ENCODE peak calls at places on chromosomes 13 and 19, in seven cellular contexts. One of them, this sample, is unnamed.

GRCh38 chr13:44967656-44968451 is 21.4 kb downstream of the NUFIP1 start:
- DNase-seq in HFF-Myc: no peak
- DNase-seq in coronary artery: no peak
- DNase-seq in tibial artery: no peak
- DNase-seq in foreskin fibroblast: peak; percentile 39
- DNase-seq in kidney epithelial cell: no peak
- DNase-seq in small intestine: peak; percentile 67
- DNase-seq in this sample: peak; percentile 18

GRCh38 chr13:21657538-21657937 is 13.3 kb upstream of the FGF9 start:
- DNase-seq in HFF-Myc: no peak
- DNase-seq in coronary artery: no peak
- DNase-seq in tibial artery: no peak
- DNase-seq in foreskin fibroblast: peak; percentile 35
- DNase-seq in kidney epithelial cell: peak; percentile 48
- DNase-seq in small intestine: peak; percentile 26
- DNase-seq in this sample: no peak

GRCh38 chr13:48302920-48303330 is 626 bp upstream of the RB1 start:
- DNase-seq in HFF-Myc: no peak
- DNase-seq in coronary artery: no peak
- DNase-seq in tibial artery: no peak
- DNase-seq in foreskin fibroblast: no peak
- DNase-seq in kidney epithelial cell: peak; percentile 14
- DNase-seq in small intestine: no peak
- DNase-seq in this sample: peak; percentile 8

GRCh38 chr13:20993211-20993610 is 68.2 kb downstream of the LATS2 start:
- DNase-seq in HFF-Myc: no peak
- DNase-seq in coronary artery: peak; percentile 43
- DNase-seq in tibial artery: no peak
- DNase-seq in foreskin fibroblast: no peak
- DNase-seq in kidney epithelial cell: no peak
- DNase-seq in small intestine: no peak
- DNase-seq in this sample: no peak

GRCh38 chr19:17671906-17672305 is 16.2 kb downstream of the UNC13A start:
- DNase-seq in HFF-Myc: no peak
- DNase-seq in coronary artery: no peak
- DNase-seq in tibial artery: no peak
- DNase-seq in foreskin fibroblast: peak; percentile 66
- DNase-seq in kidney epithelial cell: no peak
- DNase-seq in small intestine: peak; percentile 16
- DNase-seq in this sample: no peak

GRCh38 chr19:28843771-28844492 is 369.0 kb downstream of the UQCRFS1 start:
- DNase-seq in HFF-Myc: no peak
- DNase-seq in coronary artery: no peak
- DNase-seq in tibial artery: no peak
- DNase-seq in foreskin fibroblast: no peak
- DNase-seq in kidney epithelial cell: no peak
- DNase-seq in small intestine: no peak
- DNase-seq in this sample: no peak

GRCh38 chr13:42214445-42214844 is 57.5 kb upstream of the AKAP11 start:
- DNase-seq in HFF-Myc: no peak
- DNase-seq in coronary artery: no peak
- DNase-seq in tibial artery: no peak
- DNase-seq in foreskin fibroblast: no peak
- DNase-seq in kidney epithelial cell: no peak
- DNase-seq in small intestine: no peak
- DNase-seq in this sample: no peak

GRCh38 chr19:29492761-29493160 is 33.0 kb upstream of the VSTM2B start:
- DNase-seq in HFF-Myc: no peak
- DNase-seq in coronary artery: no peak
- DNase-seq in tibial artery: no peak
- DNase-seq in foreskin fibroblast: no peak
- DNase-seq in kidney epithelial cell: no peak
- DNase-seq in small intestine: no peak
- DNase-seq in this sample: no peak

GRCh38 chr13:113179374-113180230 is 21.2 kb downstream of the PROZ start:
- DNase-seq in HFF-Myc: no peak
- DNase-seq in coronary artery: no peak
- DNase-seq in tibial artery: no peak
- DNase-seq in foreskin fibroblast: no peak
- DNase-seq in kidney epithelial cell: no peak
- DNase-seq in small intestine: no peak
- DNase-seq in this sample: peak; percentile 54

GRCh38 chr19:14475251-14476073 is at the start of gene PTGER1:
- DNase-seq in HFF-Myc: no peak
- DNase-seq in coronary artery: no peak
- DNase-seq in tibial artery: no peak
- DNase-seq in foreskin fibroblast: peak; percentile 75
- DNase-seq in kidney epithelial cell: no peak
- DNase-seq in small intestine: no peak
- DNase-seq in this sample: no peak

GRCh38 chr13:29859971-29860370 is 9.6 kb upstream of the UBL3 start:
- DNase-seq in HFF-Myc: no peak
- DNase-seq in coronary artery: no peak
- DNase-seq in tibial artery: no peak
- DNase-seq in foreskin fibroblast: peak; percentile 86
- DNase-seq in kidney epithelial cell: no peak
- DNase-seq in small intestine: no peak
- DNase-seq in this sample: no peak

GRCh38 chr13:71602327-71602726 is 264.7 kb downstream of the DACH1 start:
- DNase-seq in HFF-Myc: no peak
- DNase-seq in coronary artery: no peak
- DNase-seq in tibial artery: no peak
- DNase-seq in foreskin fibroblast: no peak
- DNase-seq in kidney epithelial cell: no peak
- DNase-seq in small intestine: no peak
- DNase-seq in this sample: no peak

GRCh38 chr19:3455393-3455955 is 24.9 kb downstream of the SMIM24 start:
- DNase-seq in HFF-Myc: no peak
- DNase-seq in coronary artery: no peak
- DNase-seq in tibial artery: no peak
- DNase-seq in foreskin fibroblast: no peak
- DNase-seq in kidney epithelial cell: no peak
- DNase-seq in small intestine: no peak
- DNase-seq in this sample: no peak

GRCh38 chr19:58569191-58569942 is 3.8 kb downstream of the MZF1 start:
- DNase-seq in HFF-Myc: no peak
- DNase-seq in coronary artery: no peak
- DNase-seq in tibial artery: peak; percentile 39
- DNase-seq in foreskin fibroblast: no peak
- DNase-seq in kidney epithelial cell: no peak
- DNase-seq in small intestine: no peak
- DNase-seq in this sample: no peak

GRCh38 chr13:75544681-75545333 is 4.8 kb upstream of the UCHL3 start:
- DNase-seq in HFF-Myc: no peak
- DNase-seq in coronary artery: no peak
- DNase-seq in tibial artery: no peak
- DNase-seq in foreskin fibroblast: peak; percentile 90
- DNase-seq in kidney epithelial cell: no peak
- DNase-seq in small intestine: no peak
- DNase-seq in this sample: no peak

GRCh38 chr13:110597041-110597689 is 18.2 kb upstream of the NAXD start:
- DNase-seq in HFF-Myc: no peak
- DNase-seq in coronary artery: no peak
- DNase-seq in tibial artery: no peak
- DNase-seq in foreskin fibroblast: no peak
- DNase-seq in kidney epithelial cell: no peak
- DNase-seq in small intestine: no peak
- DNase-seq in this sample: no peak

DNA sequence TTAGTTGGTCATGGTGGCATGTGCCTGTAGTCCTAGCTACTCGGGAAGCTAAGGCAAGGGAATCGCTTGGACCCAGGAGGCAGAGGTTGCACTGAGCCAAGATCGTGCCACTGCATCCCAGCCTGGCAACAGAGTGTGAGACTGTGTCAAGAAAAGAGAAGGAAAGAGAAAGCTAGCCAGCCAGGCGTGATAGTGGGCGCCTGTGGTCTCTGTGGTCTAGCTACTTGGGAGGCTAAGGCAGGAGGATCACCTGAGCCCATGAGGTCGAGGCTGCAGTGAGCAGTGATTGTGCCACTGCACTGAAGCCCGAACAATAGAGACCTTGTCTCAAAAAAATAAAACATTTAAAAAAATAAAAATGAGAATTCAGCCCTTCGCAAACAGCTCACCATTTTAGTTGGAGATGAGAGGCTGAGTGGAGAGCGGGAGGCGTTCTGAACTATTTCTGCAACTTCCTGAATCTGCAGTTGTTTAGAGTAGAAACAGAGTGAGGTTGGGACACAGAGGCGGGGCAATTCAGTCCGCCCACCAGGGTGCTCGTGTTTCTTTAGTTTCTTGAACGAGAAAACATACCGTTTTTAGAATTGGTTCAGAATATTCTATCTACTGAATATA is 33.2 kb downstream of the TIMM13 start:
- DNase-seq in HFF-Myc: no peak
- DNase-seq in coronary artery: no peak
- DNase-seq in tibial artery: no peak
- DNase-seq in foreskin fibroblast: no peak
- DNase-seq in kidney epithelial cell: no peak
- DNase-seq in small intestine: peak; percentile 33
- DNase-seq in this sample: no peak
- H3K4me3 ChIP-seq in HFF-Myc: no peak overlapping the region
- H3K4me3 ChIP-seq in coronary artery: peak overlapping the region; percentile 54
- H3K4me3 ChIP-seq in tibial artery: peak overlapping the region; percentile 18
- H3K4me3 ChIP-seq in foreskin fibroblast: no peak overlapping the region
- H3K4me3 ChIP-seq in kidney epithelial cell: no peak overlapping the region
- H3K4me3 ChIP-seq in small intestine: no peak overlapping the region
- H3K4me3 ChIP-seq in this sample: no peak overlapping the region

DNA sequence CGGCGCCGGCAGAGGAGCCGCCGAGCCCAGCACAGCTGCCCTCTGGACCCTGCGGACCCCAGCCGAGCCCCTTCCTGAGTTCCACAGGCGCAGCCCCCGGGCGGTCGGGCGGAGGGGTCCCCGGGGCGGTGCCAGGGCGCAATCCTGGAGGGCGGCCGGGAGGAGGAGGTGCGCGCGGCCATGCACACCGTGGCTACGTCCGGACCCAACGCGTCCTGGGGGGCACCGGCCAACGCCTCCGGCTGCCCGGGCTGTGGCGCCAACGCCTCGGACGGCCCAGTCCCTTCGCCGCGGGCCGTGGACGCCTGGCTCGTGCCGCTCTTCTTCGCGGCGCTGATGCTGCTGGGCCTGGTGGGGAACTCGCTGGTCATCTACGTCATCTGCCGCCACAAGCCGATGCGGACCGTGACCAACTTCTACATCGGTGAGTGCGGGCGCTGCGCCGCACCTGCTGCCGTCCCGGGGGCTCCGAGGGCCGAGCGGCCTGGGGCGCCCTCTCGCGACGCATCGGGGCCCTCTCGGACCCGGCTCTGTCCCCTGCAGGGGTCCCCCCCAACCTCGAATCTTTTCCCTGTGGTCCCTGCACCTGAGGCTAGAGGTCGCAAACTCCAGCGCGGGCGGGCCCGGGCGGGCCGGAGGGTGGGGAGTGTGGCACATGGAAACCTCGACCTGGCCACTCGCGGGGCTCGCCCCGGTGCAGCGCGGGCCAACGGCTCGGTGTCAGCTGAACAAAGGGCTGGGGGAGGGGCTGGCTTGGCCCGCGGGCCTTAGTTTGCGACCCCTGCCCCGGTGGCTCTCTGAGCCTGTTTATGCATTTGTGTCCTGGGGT is at the start of gene KISS1R:
- DNase-seq in HFF-Myc: no peak
- DNase-seq in coronary artery: no peak
- DNase-seq in tibial artery: no peak
- DNase-seq in foreskin fibroblast: peak; percentile 47
- DNase-seq in kidney epithelial cell: no peak
- DNase-seq in small intestine: no peak
- DNase-seq in this sample: no peak
- H3K4me3 ChIP-seq in HFF-Myc: peak within 1 kb of the TSS; percentile 3
- H3K4me3 ChIP-seq in coronary artery: peak within 1 kb of the TSS; percentile 67
- H3K4me3 ChIP-seq in tibial artery: peak within 1 kb of the TSS; percentile 27
- H3K4me3 ChIP-seq in foreskin fibroblast: no peak within 1 kb of the TSS
- H3K4me3 ChIP-seq in kidney epithelial cell: peak within 1 kb of the TSS; percentile 22
- H3K4me3 ChIP-seq in small intestine: peak within 1 kb of the TSS; percentile 45
- H3K4me3 ChIP-seq in this sample: no peak within 1 kb of the TSS

DNA sequence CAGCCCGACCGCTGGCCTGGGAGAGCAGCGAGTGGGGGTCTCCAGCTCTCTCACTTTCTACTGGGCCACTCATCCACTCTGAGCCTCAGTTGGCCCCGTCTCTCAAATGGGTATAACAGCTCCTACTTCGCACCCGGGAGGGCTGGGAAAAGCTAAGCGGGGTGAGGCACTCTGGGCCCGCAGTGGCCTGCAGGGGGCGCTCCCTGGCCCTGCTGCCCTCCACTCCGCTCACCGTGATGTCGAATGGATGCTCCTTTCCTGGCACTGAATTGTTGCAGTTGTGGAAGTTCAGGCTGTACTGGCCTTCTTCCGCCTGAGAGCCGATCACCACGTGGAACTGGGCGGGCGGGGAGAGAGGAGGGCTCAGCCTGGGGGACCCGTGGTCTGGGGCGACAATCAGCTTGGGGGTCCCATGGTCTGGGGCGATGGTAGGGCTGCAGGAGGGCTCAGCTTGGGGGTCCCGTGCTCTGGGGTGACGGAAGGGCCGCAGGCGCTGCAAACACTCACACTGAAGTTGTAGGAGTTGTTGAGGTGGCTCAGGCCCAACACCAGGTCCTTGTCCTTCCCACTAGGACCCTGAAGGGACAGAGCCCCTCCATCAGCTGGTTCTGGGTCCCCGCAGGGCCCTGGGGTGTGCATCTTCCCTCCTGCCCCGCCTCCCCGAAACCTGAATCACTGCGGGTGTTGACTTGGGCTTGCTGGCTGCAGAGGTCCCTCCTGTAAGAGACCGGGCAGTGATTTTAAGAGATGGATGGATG is 3.9 kb downstream of the GPR108 start:
- DNase-seq in HFF-Myc: no peak
- DNase-seq in coronary artery: no peak
- DNase-seq in tibial artery: no peak
- DNase-seq in foreskin fibroblast: no peak
- DNase-seq in kidney epithelial cell: no peak
- DNase-seq in small intestine: no peak
- DNase-seq in this sample: no peak
- H3K4me3 ChIP-seq in HFF-Myc: no peak overlapping the region
- H3K4me3 ChIP-seq in coronary artery: no peak overlapping the region
- H3K4me3 ChIP-seq in tibial artery: no peak overlapping the region
- H3K4me3 ChIP-seq in foreskin fibroblast: no peak overlapping the region
- H3K4me3 ChIP-seq in kidney epithelial cell: no peak overlapping the region
- H3K4me3 ChIP-seq in small intestine: no peak overlapping the region
- H3K4me3 ChIP-seq in this sample: no peak overlapping the region

DNA sequence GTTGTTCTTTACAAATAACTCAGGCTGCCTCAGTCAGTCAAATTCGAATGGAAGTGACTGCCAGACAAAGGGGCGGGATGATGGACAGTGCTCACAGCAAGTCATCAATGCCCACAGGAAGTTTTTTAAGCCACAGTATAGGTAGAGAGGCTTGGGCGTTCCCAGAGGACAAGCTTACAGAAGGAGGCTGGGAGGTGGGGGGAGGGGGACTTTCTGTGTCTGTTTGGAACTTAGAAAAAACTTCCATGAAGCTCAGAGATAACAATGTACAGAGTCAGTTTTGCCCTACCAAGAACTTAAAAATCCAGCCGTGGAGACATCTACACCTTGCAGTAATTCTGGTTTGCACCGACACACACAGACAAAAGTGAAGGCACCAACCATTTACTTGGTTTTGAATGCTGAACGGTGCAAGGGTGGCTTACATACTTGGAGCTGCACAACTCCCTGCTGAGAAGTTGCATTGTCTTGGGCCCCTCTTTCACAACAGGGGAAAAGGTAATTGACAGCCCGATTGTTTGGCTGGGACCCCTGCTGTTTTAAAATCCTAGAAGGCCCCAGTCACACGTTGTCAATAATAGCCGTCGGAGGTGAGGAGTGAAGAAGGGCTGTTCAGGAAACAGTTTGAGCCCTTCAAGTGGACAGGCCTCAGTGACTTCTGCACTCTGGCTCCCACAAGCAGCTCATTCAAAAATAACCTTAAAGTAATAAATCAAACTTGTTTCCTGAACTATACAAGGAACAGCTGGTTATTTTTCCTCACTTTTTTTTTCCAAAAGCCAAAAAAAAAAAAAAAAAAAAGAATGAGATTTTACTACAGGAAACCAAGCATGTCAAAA is 18.8 kb upstream of the SPRY2 start:
- DNase-seq in HFF-Myc: no peak
- DNase-seq in coronary artery: no peak
- DNase-seq in tibial artery: no peak
- DNase-seq in foreskin fibroblast: no peak
- DNase-seq in kidney epithelial cell: no peak
- DNase-seq in small intestine: no peak
- DNase-seq in this sample: no peak
- H3K4me3 ChIP-seq in HFF-Myc: no peak overlapping the region
- H3K4me3 ChIP-seq in coronary artery: no peak overlapping the region
- H3K4me3 ChIP-seq in tibial artery: no peak overlapping the region
- H3K4me3 ChIP-seq in foreskin fibroblast: no peak overlapping the region
- H3K4me3 ChIP-seq in kidney epithelial cell: no peak overlapping the region
- H3K4me3 ChIP-seq in small intestine: no peak overlapping the region
- H3K4me3 ChIP-seq in this sample: no peak overlapping the region